ENCODE peak calls at places on chromosomes 1 and 21, in five cellular contexts. Y is dorsolateral prefrontal cortex, G is AG10803, P is astrocyte of the spinal cord, R is GM12865. Q is an unnamed sample.

GRCh38 chr1:208374391-208374941 is 130.3 kb upstream of the PLXNA2 start:
- DNase-seq in Y (no peak), G (no peak), P (peak; percentile 62), R (no peak), Q (no peak)

GRCh38 chr1:228211091-228211870 is 3.4 kb downstream of the OBSCN start:
- DNase-seq in Y (no peak), G (no peak), P (no peak), R (no peak), Q (peak; percentile 13)

GRCh38 chr1:119828266-119828665 is 17.0 kb upstream of the REG4 start:
- DNase-seq in Y (no peak), G (no peak), P (no peak), R (no peak), Q (no peak)

GRCh38 chr1:43699281-43699680 is 8.1 kb upstream of the ST3GAL3 start:
- DNase-seq in Y (no peak), G (no peak), P (no peak), R (no peak), Q (no peak)

GRCh38 chr1:223765036-223765718 is 52.8 kb downstream of the CAPN2 start:
- DNase-seq in Y (peak; percentile 68), G (peak; percentile 17), P (peak; percentile 40), R (no peak), Q (no peak)

GRCh38 chr21:20404915-20405314 is 593.3 kb upstream of the NCAM2 start:
- DNase-seq in Y (no peak), G (no peak), P (no peak), R (no peak), Q (no peak)

GRCh38 chr1:67687649-67688048 is 2.6 kb downstream of the GADD45A start:
- DNase-seq in Y (no peak), G (peak; percentile 90), P (peak; percentile 80), R (no peak), Q (no peak)

GRCh38 chr21:34670220-34670961 is 1.6 kb downstream of the CLIC6 start:
- DNase-seq in Y (no peak), G (no peak), P (no peak), R (peak; percentile 59), Q (peak; percentile 59)

GRCh38 chr1:195569934-195570333 is 1038.3 kb downstream of the KCNT2 start:
- DNase-seq in Y (no peak), G (no peak), P (no peak), R (no peak), Q (no peak)

GRCh38 chr21:37700641-37701202 is 215.5 kb downstream of the KCNJ6 start:
- DNase-seq in Y (no peak), G (peak; percentile 82), P (peak; percentile 75), R (peak; percentile 88), Q (peak; percentile 80)

GRCh38 chr1:179867493-179868330 is 9.9 kb downstream of the TOR1AIP2 start:
- DNase-seq in Y (no peak), G (peak; percentile 51), P (peak; percentile 53), R (peak; percentile 56), Q (peak; percentile 52)

GRCh38 chr1:190474587-190475305 is 2.9 kb downstream of the BRINP3 start:
- DNase-seq in Y (peak; percentile 43), G (no peak), P (peak; percentile 18), R (no peak), Q (no peak)

GRCh38 chr1:1145547-1145914 is 28.1 kb upstream of the TTLL10 start:
- DNase-seq in Y (no peak), G (no peak), P (no peak), R (no peak), Q (no peak)

GRCh38 chr1:3463013-3463385 is 8.5 kb downstream of the ARHGEF16 start:
- DNase-seq in Y (peak; percentile 36), G (no peak), P (no peak), R (no peak), Q (no peak)

GRCh38 chr21:15065381-15066230 is 806 bp upstream of the NRIP1 start:
- DNase-seq in Y (peak; percentile 82), G (peak; percentile 84), P (peak; percentile 83), R (peak; percentile 48), Q (peak; percentile 43)

GRCh38 chr1:44447051-44447806 is 42.2 kb downstream of the RNF220 start:
- DNase-seq in Y (no peak), G (no peak), P (no peak), R (no peak), Q (no peak)

GRCh38 chr1:107899655-107900054 is 65.3 kb downstream of the VAV3 start:
- DNase-seq in Y (no peak), G (no peak), P (no peak), R (no peak), Q (no peak)

GRCh38 chr1:51517361-51518032 is 1.6 kb downstream of the EPS15 start:
- DNase-seq in Y (no peak), G (peak; percentile 37), P (peak; percentile 32), R (no peak), Q (no peak)

GRCh38 chr1:58290685-58291372 is 255.7 kb downstream of the OMA1 start:
- DNase-seq in Y (no peak), G (peak; percentile 23), P (peak; percentile 24), R (peak; percentile 3), Q (no peak)

GRCh38 chr1:246035060-246035531 is 472.0 kb downstream of the SMYD3 start:
- DNase-seq in Y (no peak), G (peak; percentile 16), P (no peak), R (no peak), Q (no peak)

GRCh38 chr1:244336232-244336899 is 115.3 kb downstream of the ADSS2 start:
- DNase-seq in Y (no peak), G (no peak), P (no peak), R (no peak), Q (no peak)

GRCh38 chr21:36385909-36386642 is 884 bp downstream of the CHAF1B start:
- DNase-seq in Y (no peak), G (peak; percentile 23), P (no peak), R (peak; percentile 5), Q (no peak)

GRCh38 chr1:91651671-91652071 is 151.0 kb downstream of the CDC7 start:
- DNase-seq in Y (no peak), G (peak; percentile 37), P (peak; percentile 45), R (no peak), Q (no peak)

GRCh38 chr1:3774503-3775247 is 2.1 kb downstream of the SMIM1 start:
- DNase-seq in Y (no peak), G (peak; percentile 21), P (no peak), R (no peak), Q (no peak)

DNA sequence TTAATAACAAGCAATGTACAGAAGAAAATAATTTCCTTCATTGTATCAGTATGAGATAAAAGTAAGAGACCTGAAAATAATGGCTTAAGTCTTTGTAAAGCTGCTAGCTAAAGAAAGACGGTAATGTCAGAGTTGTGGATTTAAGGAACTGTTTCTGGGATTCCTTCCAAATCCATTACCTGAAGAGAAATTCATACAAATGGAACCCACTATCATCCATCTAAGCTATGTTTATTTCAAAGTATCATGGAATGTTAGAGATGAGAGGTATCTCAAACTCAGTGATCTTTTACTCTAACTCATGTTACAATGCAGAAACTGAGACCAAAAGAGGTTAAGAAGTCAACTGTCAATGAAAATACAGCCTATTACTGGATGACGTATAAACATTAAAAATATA is 197.7 kb downstream of the DENND1B start:
- DNase-seq in Y (no peak), G (no peak), P (no peak), R (no peak), Q (no peak)
- TF ChIP-seq CTCF in Y (no peak), G (no peak), P (no peak), R (no peak), Q (no peak)

DNA sequence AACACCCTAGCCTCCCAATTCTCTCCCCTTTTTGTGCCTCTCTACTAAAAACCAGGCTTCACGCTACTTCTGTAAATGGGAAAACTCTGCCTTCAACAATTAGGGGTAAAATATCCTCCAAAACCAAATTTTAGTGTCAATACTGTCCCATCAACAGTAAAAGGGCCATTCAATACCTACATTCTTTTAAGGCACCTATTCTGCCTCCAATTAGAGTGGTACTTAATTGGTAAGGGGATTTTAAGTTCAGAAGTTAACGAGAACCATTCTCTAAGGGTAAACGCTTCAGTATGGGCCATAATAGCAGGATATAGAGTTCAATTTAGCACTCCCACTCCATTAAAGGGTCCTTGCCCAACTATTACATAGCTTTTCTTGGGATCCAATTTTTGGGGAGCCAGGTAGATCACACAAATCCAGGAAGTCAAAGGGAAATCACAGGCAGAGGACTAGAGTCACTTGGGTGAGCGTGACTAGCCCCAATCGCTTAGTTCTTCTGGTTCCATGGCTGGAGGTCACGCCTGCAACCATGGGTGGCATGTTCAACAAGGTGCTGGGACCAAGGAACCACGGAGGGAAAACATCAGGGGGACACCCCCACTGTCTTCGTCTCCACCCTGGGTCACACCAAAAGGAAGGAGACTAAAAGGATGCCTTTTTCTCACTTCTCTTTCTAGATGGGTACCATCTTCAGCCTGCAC is 20.1 kb upstream of the BSDC1 start:
- DNase-seq in Y (no peak), G (no peak), P (no peak), R (no peak), Q (no peak)
- TF ChIP-seq CTCF in Y (no peak), G (no peak), P (no peak), R (no peak), Q (no peak)

GRCh38 chr1:14541348-14541747 is 57.1 kb upstream of the KAZN start:
- DNase-seq in Y (no peak), G (no peak), P (no peak), R (no peak), Q (no peak)

GRCh38 chr1:14539309-14539708 is 59.2 kb upstream of the KAZN start:
- DNase-seq in Y (no peak), G (no peak), P (no peak), R (no peak), Q (no peak)

GRCh38 chr1:14535619-14536355 is 62.7 kb upstream of the KAZN start:
- DNase-seq in Y (no peak), G (no peak), P (no peak), R (no peak), Q (no peak)

GRCh38 chr1:14539953-14540563 is 58.4 kb upstream of the KAZN start:
- DNase-seq in Y (no peak), G (no peak), P (no peak), R (peak; percentile 54), Q (no peak)

DNA sequence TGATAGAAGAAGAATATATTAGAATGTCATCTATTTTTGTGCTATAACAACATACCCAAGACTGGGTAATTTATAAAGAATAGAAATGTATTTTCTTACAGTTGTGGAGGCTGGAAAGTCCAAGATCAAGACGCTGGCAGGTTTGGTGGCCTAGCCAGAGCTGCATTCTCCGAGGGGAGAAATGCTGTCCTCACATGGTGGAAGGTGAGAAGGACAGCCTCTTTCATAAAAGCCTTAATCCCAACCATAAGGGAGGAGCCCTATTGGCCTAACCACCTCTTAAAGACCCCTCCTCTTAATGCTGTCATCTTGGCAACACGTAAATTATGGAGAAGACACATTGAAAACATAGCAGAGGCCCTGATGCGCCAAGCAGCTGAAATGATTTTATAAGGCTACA is 60.1 kb upstream of the KAZN start:
- DNase-seq in Y (no peak), G (no peak), P (no peak), R (no peak), Q (no peak)
- TF ChIP-seq CTCF in Y (no peak), G (peak; percentile 43), P (peak; percentile 23), R (peak; percentile 21), Q (no peak)

DNA sequence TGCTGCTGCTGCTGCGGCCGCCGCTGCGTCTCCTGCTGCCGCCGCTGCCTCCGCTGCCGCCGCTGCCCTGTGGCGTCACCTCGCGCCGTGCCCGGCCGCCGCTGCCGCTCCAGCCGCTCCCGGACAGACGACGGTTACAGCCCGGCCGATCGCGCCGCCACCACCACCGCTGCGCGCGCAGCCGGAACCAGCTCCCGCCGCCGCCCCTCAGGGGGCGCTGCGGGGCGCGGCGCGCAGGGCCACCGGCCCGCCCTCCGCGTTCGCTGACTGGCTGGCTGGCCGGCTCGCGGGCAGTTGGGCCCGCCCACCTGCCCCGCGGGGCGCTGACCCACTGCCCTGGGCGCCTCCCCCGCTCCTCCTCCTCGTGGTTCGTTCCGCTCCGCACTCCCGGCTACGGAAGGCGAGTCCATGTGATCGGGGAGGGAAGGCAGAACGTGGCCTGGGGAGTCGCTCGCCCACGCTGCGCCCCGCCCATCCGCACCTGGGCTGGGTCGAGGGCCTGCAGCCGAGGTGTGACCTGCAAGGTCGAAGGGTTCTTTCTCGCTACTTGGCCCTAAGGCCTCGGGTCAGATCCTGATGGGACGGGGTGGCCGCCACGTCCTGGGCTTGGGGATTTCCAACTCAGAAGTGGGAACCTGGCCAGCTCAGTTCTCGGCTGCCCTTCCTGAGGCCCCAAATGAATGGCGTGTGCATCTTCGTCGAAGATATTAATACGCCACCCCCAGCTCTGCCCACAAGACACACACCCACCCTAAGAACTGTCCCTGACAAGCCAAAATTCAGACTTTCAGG is at the start of gene PTP4A2:
- DNase-seq in Y (peak; percentile 94), G (peak; percentile 94), P (peak; percentile 94), R (peak; percentile 99), Q (peak; percentile 95)
- TF ChIP-seq CTCF in Y (peak; percentile 38), G (no peak), P (peak; percentile 34), R (peak; percentile 55), Q (peak; percentile 80)